ENCODE peak calls at places on chromosomes 16 and 17, in four cellular contexts. O is astrocyte of the spinal cord, M is IMR-90, Y is fibroblast of mammary gland. T is an unnamed sample.

GRCh38 chr17:73480740-73481139 is 163.5 kb downstream of the SDK2 start:
- DNase-seq in O (no peak), M (no peak), Y (no peak), T (no peak)

GRCh38 chr17:77427471-77427991 is 286.8 kb downstream of the SEC14L1 start:
- DNase-seq in O (peak), M (peak), Y (peak), T (peak)

GRCh38 chr17:37824534-37825485 is 80.0 kb upstream of the HNF1B start:
- DNase-seq in O (peak), M (peak), Y (peak), T (peak)

GRCh38 chr16:73179671-73180370 is 131.9 kb upstream of the ZFHX3 start:
- DNase-seq in O (no peak), M (no peak), Y (no peak), T (no peak)

GRCh38 chr17:74452841-74453661 is 13.4 kb upstream of the CD300A start:
- DNase-seq in O (no peak), M (no peak), Y (no peak), T (no peak)

GRCh38 chr17:56778898-56779297 is 54.8 kb downstream of the C17orf67 start:
- DNase-seq in O (no peak), M (no peak), Y (no peak), T (no peak)

GRCh38 chr16:50154369-50154947 is 1.4 kb downstream of the TENT4B start:
- DNase-seq in O (no peak), M (no peak), Y (peak), T (no peak)

GRCh38 chr16:80707686-80708085 is 96.7 kb downstream of the CDYL2 start:
- DNase-seq in O (no peak), M (no peak), Y (no peak), T (no peak)

GRCh38 chr17:48352630-48353029 is 77.4 kb downstream of the SKAP1 start:
- DNase-seq in O (no peak), M (peak), Y (peak), T (no peak)

GRCh38 chr16:1414532-1415265 is at the start of gene UNKL:
- DNase-seq in O (peak), M (peak), Y (peak), T (peak)

GRCh38 chr16:17304814-17305169 is 166.0 kb downstream of the XYLT1 start:
- DNase-seq in O (no peak), M (peak), Y (no peak), T (no peak)

GRCh38 chr16:48811478-48811877 is 201.5 kb upstream of the N4BP1 start:
- DNase-seq in O (no peak), M (no peak), Y (no peak), T (no peak)

GRCh38 chr16:27625050-27625697 is 75.2 kb downstream of the KATNIP start:
- DNase-seq in O (peak), M (peak), Y (no peak), T (peak)

GRCh38 chr17:42459983-42460300 is 1.3 kb downstream of the ATP6V0A1 start:
- DNase-seq in O (peak), M (peak), Y (peak), T (peak)

GRCh38 chr17:38911081-38911730 is 14.2 kb upstream of the LASP1NB start:
- DNase-seq in O (no peak), M (no peak), Y (no peak), T (no peak)

DNA sequence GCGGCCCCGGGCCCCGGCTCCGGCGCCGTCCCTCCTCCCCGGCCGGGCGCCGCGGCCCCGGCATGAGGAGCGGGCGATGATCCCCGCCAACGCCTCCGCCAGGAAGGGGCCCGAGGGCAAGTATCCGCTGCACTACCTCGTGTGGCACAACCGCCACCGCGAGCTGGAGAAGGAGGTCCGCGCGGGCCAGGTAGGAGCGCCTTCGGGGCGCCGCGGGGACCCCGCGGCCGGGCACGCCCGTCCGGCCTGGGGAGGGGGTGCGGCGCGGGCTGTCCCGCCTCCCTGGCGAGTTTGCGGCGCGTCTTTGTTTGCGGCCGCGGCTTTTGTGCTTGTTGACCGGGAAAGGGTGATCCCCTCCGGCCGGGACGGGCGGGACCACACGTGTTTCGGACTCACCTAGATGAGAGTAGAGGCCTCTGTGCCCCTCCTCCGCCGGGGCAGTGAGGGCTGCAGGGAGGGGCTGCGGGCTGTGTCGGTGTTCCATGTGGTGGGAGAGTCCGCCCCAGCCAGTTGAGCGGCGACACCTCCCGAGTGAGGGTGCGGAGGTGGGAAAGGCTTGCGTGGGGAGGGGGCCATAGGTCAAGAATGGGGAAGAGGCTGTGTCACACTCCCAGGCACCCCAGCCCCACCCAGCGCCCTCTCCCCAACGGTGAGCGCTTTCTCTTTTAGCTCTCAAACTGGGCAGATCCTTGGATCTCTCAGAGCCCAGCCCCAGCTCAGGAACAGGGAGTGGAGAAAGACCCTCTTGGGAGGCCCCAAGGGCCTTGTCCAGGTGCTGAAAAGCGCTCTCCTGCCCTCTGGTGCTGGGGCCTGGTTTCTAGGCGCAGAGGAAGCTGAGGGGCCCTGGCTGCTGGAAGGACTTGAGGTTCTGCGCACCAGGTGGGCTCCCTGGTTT is 861 bp downstream of the ANKRD13B start:
- DNase-seq in O (peak), M (peak), Y (no peak), T (no peak)
- TF ChIP-seq CTCF in O (peak), M (peak), Y (peak), T (peak)

GRCh38 chr16:81799138-81799504 is 20.0 kb downstream of the PLCG2 start:
- DNase-seq in O (no peak), M (no peak), Y (no peak), T (no peak)

GRCh38 chr16:81796035-81796434 is 16.9 kb downstream of the PLCG2 start:
- DNase-seq in O (no peak), M (no peak), Y (no peak), T (no peak)

GRCh38 chr16:81797443-81797842 is 18.4 kb downstream of the PLCG2 start:
- DNase-seq in O (no peak), M (no peak), Y (no peak), T (no peak)

GRCh38 chr16:81796585-81797346 is 17.7 kb downstream of the PLCG2 start:
- DNase-seq in O (no peak), M (no peak), Y (no peak), T (no peak)

GRCh38 chr16:81798311-81799137 is 19.4 kb downstream of the PLCG2 start:
- DNase-seq in O (no peak), M (no peak), Y (no peak), T (no peak)
- H3K4me3 ChIP-seq in O (no peak), M (no peak), Y (no peak), T (no peak)

DNA sequence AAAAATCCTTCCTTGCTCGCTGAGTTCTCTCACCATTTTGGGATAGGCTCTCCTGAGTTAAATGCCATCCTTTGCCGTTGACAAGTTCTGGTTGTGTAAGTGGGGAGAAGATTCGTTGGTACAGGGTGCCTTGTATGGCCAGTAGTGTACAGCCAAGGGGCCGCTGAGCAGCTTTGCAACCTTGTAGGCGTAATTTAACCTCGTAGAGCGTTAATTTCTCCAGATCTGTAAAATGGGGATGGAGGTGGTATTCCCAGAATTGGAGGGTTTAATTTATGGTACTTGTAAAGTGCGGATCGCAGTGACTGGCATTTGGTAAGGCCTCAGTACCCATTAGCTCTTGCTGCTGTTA is 1.4 kb downstream of the ARSG start:
- DNase-seq in O (no peak), M (no peak), Y (no peak), T (no peak)
- TF ChIP-seq CTCF in O (no peak), M (no peak), Y (no peak), T (no peak)

GRCh38 chr17:82020874-82021727 is 1.6 kb downstream of the CENPX start:
- DNase-seq in O (peak), M (peak), Y (peak), T (peak)
- H3K4me3 ChIP-seq in O (peak), M (no peak), Y (peak), T (no peak)

DNA sequence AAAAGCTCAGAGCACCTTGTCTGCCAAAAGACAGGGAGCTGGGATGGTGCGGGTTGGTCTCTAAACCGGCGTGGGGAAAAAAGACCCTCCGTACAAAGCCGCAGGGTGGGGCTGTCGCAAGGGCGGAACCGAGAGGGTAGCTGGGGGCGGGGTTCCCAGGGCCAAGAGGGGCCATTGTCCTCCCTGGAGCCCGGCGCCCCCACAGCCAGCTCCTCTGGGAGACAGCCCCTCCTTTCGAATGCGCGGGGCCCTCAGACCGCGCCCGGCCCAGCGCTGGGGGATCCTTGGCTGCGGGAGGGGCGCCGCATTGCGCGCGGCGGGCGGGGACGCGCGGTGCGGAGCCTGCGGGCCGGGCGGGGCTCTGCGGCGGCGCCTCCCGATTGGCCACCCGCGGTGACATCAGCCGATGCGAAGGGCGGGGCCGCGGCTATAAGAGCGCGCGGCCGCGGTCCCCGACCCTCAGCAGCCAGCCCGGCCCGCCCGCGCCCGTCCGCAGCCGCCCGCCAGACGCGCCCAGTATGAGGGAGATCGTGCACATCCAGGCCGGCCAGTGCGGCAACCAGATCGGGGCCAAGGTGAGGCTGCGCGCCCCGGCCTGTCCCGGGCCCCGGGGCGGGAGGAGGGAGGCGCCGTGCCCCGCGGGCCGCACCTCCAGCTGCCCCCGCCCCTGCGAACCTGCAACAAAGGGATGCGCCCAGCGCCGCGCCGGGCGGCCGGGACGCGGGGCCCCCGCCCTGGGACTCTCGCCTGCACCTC is at the start of gene TUBB3:
- DNase-seq in O (peak), M (peak), Y (peak), T (peak)
- TF ChIP-seq CTCF in O (no peak), M (no peak), Y (no peak), T (no peak)

DNA sequence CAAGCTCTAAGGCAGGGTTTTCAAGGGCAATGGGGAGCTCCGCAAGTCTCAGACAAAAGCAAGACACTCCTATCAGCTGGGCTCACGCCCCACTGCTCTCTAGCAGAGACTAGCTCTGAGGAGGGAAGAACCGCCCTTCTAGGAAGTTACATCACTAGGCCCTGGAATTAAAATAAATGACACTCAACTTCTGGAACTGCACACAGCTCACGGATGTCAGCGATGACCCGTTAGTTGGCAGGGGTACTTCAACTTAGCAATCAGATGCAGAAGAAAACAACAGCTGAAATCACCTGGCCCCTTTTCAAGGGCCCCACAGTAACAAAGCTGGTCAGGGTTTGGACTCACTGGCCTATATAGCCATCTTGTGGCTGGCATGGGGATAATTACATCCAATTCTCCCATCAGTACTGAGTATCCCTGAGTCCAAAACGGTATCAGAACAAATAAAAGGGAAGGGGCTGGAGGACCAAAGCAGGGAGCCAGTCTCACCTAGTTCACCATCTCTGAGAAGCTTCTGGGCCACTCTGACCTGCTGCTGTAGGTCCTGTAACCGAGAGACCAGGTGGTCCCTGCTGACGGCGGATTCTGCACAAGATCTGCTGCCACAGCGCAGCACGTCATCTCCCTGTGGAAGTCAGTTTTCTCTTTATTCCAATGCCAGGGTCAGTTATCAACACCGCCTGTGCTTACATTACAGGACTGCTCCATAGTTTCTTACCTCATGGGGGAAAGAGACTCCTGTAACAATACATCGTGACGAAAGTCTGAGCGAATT is 22.2 kb downstream of the SERPINF1 start:
- DNase-seq in O (peak), M (peak), Y (peak), T (peak)
- H3K4me3 ChIP-seq in O (no peak), M (no peak), Y (no peak), T (no peak)

GRCh38 chr17:36505171-36505570 is 18.7 kb downstream of the ZNHIT3 start:
- DNase-seq in O (no peak), M (no peak), Y (no peak), T (no peak)

GRCh38 chr17:36504156-36504545 is 17.7 kb downstream of the ZNHIT3 start:
- DNase-seq in O (no peak), M (no peak), Y (no peak), T (no peak)

GRCh38 chr17:36506831-36507230 is 20.4 kb downstream of the ZNHIT3 start:
- DNase-seq in O (no peak), M (no peak), Y (no peak), T (no peak)

GRCh38 chr17:36507266-36507665 is 20.8 kb downstream of the ZNHIT3 start:
- DNase-seq in O (no peak), M (no peak), Y (no peak), T (no peak)

GRCh38 chr17:36506249-36506826 is 19.9 kb downstream of the ZNHIT3 start:
- DNase-seq in O (no peak), M (no peak), Y (no peak), T (no peak)
- TF ChIP-seq CTCF in O (no peak), M (no peak), Y (no peak), T (no peak)

DNA sequence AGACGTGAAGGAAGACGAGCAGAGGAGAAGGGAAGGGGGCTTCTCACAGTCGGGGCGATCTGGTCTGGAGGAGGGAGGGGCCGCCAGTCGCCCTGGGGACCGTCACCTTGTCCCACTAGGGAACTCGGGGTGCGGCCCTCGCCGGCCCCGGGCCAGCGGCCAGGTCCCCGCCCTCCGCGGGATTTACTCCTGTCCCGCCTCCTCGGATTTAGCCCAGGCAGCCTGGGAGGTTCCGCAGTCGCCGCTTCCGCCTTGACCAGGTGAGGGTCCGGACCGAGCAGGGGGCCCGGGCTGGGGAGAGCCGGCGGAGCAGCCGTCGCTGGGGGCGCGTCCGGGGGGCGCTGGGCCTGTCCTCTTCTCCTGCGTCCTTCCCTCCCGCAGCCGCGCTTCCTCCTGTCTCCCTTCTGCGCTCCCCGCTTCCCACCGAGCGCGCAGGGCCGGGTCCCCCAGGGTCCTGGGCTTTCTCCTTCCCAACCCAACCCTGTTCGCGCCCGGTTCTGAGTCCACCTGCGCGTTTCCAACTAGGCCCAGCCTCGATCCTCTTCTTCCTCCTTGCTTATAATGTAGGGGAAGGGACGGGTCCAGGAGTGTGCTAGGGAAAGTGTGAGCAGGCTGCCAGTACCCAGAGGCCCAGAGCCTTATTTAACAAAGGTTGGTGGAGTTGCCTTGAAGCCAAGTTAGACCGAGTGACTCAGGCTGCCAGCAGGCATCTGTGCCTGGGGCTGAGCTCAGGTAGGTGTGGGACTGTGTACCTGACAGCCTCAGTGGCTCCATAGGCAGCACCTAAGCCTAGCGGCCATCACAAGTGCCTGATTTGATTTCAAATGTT is at the start of gene TNK1:
- DNase-seq in O (no peak), M (no peak), Y (no peak), T (no peak)
- H3K4me3 ChIP-seq in O (no peak), M (peak), Y (no peak), T (peak)

DNA sequence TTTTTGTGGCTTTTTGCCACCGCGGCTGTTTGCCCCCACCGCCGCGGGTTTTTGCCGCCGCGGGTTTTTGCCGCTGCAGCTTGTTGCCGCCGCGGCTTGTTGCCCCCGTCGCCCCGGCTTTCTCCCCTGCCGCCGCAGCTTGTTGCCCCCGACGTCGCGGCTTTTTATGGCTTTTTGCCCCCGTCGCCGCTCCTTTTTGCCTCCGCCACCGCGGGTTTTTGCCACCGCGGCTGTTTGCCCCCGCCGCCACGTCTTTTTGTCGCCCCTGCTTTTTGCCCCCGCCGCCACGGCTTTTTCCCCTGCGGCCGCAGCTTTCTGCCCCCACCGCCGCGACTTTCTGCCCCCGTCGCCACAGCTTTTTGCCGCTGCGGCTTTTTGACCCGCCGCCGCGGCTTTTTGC is 149.5 kb downstream of the KCNJ18 start:
- DNase-seq in O (no peak), M (no peak), Y (no peak), T (no peak)
- TF ChIP-seq CTCF in O (no peak), M (no peak), Y (no peak), T (no peak)

DNA sequence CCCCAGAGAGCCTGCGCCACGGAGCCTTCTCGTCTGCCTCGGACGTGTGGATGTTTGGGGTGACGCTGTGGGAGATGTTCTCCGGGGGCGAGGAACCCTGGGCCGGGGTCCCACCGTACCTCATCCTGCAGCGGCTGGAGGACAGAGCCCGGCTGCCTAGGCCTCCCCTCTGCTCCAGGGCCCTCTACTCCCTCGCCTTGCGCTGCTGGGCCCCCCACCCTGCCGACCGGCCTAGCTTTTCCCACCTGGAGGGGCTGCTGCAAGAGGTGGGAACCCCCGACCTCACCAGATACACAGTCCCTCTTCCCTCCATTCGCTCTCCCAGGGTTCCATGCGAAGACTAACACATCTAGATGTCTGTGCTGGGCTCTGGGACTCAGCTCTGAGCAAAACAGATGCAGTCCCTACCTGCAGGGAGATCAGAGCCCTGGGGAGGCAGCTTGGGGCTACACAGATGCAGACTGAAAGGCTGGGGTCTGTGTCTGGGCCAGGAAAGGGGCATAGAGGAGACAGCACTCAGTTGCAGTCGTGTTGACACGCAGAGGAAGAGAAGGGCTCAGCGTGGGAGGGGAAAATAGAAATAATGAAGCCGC is 3.7 kb downstream of the TNK1 start:
- DNase-seq in O (no peak), M (no peak), Y (no peak), T (no peak)
- H3K4me3 ChIP-seq in O (peak), M (no peak), Y (peak), T (peak)

T was measured in fibroblast of pulmonary artery.